ENCODE peak calls at places on chromosomes 4 and X, in ten cellular contexts. One of them, this sample, is unnamed.
A peak's percentile ranks its signal among the peaks of the same experiment; 100 is the strongest.

GRCh38 chrX:8579602-8580001 is 115.0 kb downstream of the VCX3B start:
- DNase-seq in stimulated activated CD8-positive, alpha-beta memory T cell treated with anti-CD3 and anti-CD28 coated beads, Interleukin-4, amount 100 ng/mL, for 48 hours: no peak
- DNase-seq in endothelial cell: no peak
- DNase-seq in T-helper 17 cell: no peak
- DNase-seq in stimulated activated CD4-positive, alpha-beta T cell treated with anti-CD3 and anti-CD28 coated beads, Interleukin-2, amount 100 ng/mL, for 48 hours: no peak
- DNase-seq in anterior cingulate cortex: no peak
- DNase-seq in GM10248: no peak
- DNase-seq in transverse colon: peak; percentile 12
- DNase-seq in iris pigment epithelial cell: no peak
- DNase-seq in effector CD4-positive, alpha-beta T cell: no peak
- DNase-seq in this sample: no peak

GRCh38 chrX:149860445-149860844 is 20.5 kb upstream of the MAGEA8 start:
- DNase-seq in stimulated activated CD8-positive, alpha-beta memory T cell treated with anti-CD3 and anti-CD28 coated beads, Interleukin-4, amount 100 ng/mL, for 48 hours: no peak
- DNase-seq in endothelial cell: no peak
- DNase-seq in T-helper 17 cell: no peak
- DNase-seq in stimulated activated CD4-positive, alpha-beta T cell treated with anti-CD3 and anti-CD28 coated beads, Interleukin-2, amount 100 ng/mL, for 48 hours: no peak
- DNase-seq in anterior cingulate cortex: no peak
- DNase-seq in GM10248: no peak
- DNase-seq in transverse colon: no peak
- DNase-seq in iris pigment epithelial cell: no peak
- DNase-seq in effector CD4-positive, alpha-beta T cell: no peak
- DNase-seq in this sample: no peak

GRCh38 chrX:69388526-69388925 is 115.6 kb upstream of the NALF2 start:
- DNase-seq in stimulated activated CD8-positive, alpha-beta memory T cell treated with anti-CD3 and anti-CD28 coated beads, Interleukin-4, amount 100 ng/mL, for 48 hours: no peak
- DNase-seq in endothelial cell: no peak
- DNase-seq in T-helper 17 cell: no peak
- DNase-seq in stimulated activated CD4-positive, alpha-beta T cell treated with anti-CD3 and anti-CD28 coated beads, Interleukin-2, amount 100 ng/mL, for 48 hours: no peak
- DNase-seq in anterior cingulate cortex: no peak
- DNase-seq in GM10248: no peak
- DNase-seq in transverse colon: no peak
- DNase-seq in iris pigment epithelial cell: no peak
- DNase-seq in effector CD4-positive, alpha-beta T cell: no peak
- DNase-seq in this sample: no peak

GRCh38 chr4:3157366-3157765 is 82.9 kb downstream of the HTT start:
- DNase-seq in stimulated activated CD8-positive, alpha-beta memory T cell treated with anti-CD3 and anti-CD28 coated beads, Interleukin-4, amount 100 ng/mL, for 48 hours: no peak
- DNase-seq in endothelial cell: no peak
- DNase-seq in T-helper 17 cell: no peak
- DNase-seq in stimulated activated CD4-positive, alpha-beta T cell treated with anti-CD3 and anti-CD28 coated beads, Interleukin-2, amount 100 ng/mL, for 48 hours: no peak
- DNase-seq in anterior cingulate cortex: no peak
- DNase-seq in GM10248: no peak
- DNase-seq in transverse colon: no peak
- DNase-seq in iris pigment epithelial cell: no peak
- DNase-seq in effector CD4-positive, alpha-beta T cell: no peak
- DNase-seq in this sample: no peak

GRCh38 chrX:74521961-74522833 is 92.2 kb downstream of the RLIM start:
- DNase-seq in stimulated activated CD8-positive, alpha-beta memory T cell treated with anti-CD3 and anti-CD28 coated beads, Interleukin-4, amount 100 ng/mL, for 48 hours: no peak
- DNase-seq in endothelial cell: no peak
- DNase-seq in T-helper 17 cell: no peak
- DNase-seq in stimulated activated CD4-positive, alpha-beta T cell treated with anti-CD3 and anti-CD28 coated beads, Interleukin-2, amount 100 ng/mL, for 48 hours: no peak
- DNase-seq in anterior cingulate cortex: no peak
- DNase-seq in GM10248: no peak
- DNase-seq in transverse colon: no peak
- DNase-seq in iris pigment epithelial cell: no peak
- DNase-seq in effector CD4-positive, alpha-beta T cell: no peak
- DNase-seq in this sample: no peak

GRCh38 chr4:10172278-10173038 is 55.9 kb upstream of the WDR1 start:
- DNase-seq in stimulated activated CD8-positive, alpha-beta memory T cell treated with anti-CD3 and anti-CD28 coated beads, Interleukin-4, amount 100 ng/mL, for 48 hours: no peak
- DNase-seq in endothelial cell: no peak
- DNase-seq in T-helper 17 cell: no peak
- DNase-seq in stimulated activated CD4-positive, alpha-beta T cell treated with anti-CD3 and anti-CD28 coated beads, Interleukin-2, amount 100 ng/mL, for 48 hours: no peak
- DNase-seq in anterior cingulate cortex: no peak
- DNase-seq in GM10248: no peak
- DNase-seq in transverse colon: no peak
- DNase-seq in iris pigment epithelial cell: no peak
- DNase-seq in effector CD4-positive, alpha-beta T cell: no peak
- DNase-seq in this sample: peak; percentile 35

GRCh38 chr4:1380368-1381151 is 25.7 kb downstream of the NKX1-1 start:
- DNase-seq in stimulated activated CD8-positive, alpha-beta memory T cell treated with anti-CD3 and anti-CD28 coated beads, Interleukin-4, amount 100 ng/mL, for 48 hours: no peak
- DNase-seq in endothelial cell: no peak
- DNase-seq in T-helper 17 cell: peak; percentile 10
- DNase-seq in stimulated activated CD4-positive, alpha-beta T cell treated with anti-CD3 and anti-CD28 coated beads, Interleukin-2, amount 100 ng/mL, for 48 hours: no peak
- DNase-seq in anterior cingulate cortex: no peak
- DNase-seq in GM10248: no peak
- DNase-seq in transverse colon: no peak
- DNase-seq in iris pigment epithelial cell: no peak
- DNase-seq in effector CD4-positive, alpha-beta T cell: no peak
- DNase-seq in this sample: no peak

GRCh38 chr4:94410678-94411206 is 41.0 kb upstream of the PDLIM5 start:
- DNase-seq in stimulated activated CD8-positive, alpha-beta memory T cell treated with anti-CD3 and anti-CD28 coated beads, Interleukin-4, amount 100 ng/mL, for 48 hours: no peak
- DNase-seq in endothelial cell: no peak
- DNase-seq in T-helper 17 cell: no peak
- DNase-seq in stimulated activated CD4-positive, alpha-beta T cell treated with anti-CD3 and anti-CD28 coated beads, Interleukin-2, amount 100 ng/mL, for 48 hours: no peak
- DNase-seq in anterior cingulate cortex: no peak
- DNase-seq in GM10248: no peak
- DNase-seq in transverse colon: peak; percentile 10
- DNase-seq in iris pigment epithelial cell: peak; percentile 75
- DNase-seq in effector CD4-positive, alpha-beta T cell: no peak
- DNase-seq in this sample: peak; percentile 96

GRCh38 chrX:34655496-34656258 is 1.4 kb downstream of the TMEM47 start:
- DNase-seq in stimulated activated CD8-positive, alpha-beta memory T cell treated with anti-CD3 and anti-CD28 coated beads, Interleukin-4, amount 100 ng/mL, for 48 hours: no peak
- DNase-seq in endothelial cell: no peak
- DNase-seq in T-helper 17 cell: no peak
- DNase-seq in stimulated activated CD4-positive, alpha-beta T cell treated with anti-CD3 and anti-CD28 coated beads, Interleukin-2, amount 100 ng/mL, for 48 hours: no peak
- DNase-seq in anterior cingulate cortex: no peak
- DNase-seq in GM10248: no peak
- DNase-seq in transverse colon: no peak
- DNase-seq in iris pigment epithelial cell: peak; percentile 36
- DNase-seq in effector CD4-positive, alpha-beta T cell: no peak
- DNase-seq in this sample: peak; percentile 27

GRCh38 chrX:36583674-36584073 is 424.5 kb upstream of the FAM47C start:
- DNase-seq in stimulated activated CD8-positive, alpha-beta memory T cell treated with anti-CD3 and anti-CD28 coated beads, Interleukin-4, amount 100 ng/mL, for 48 hours: no peak
- DNase-seq in endothelial cell: no peak
- DNase-seq in T-helper 17 cell: no peak
- DNase-seq in stimulated activated CD4-positive, alpha-beta T cell treated with anti-CD3 and anti-CD28 coated beads, Interleukin-2, amount 100 ng/mL, for 48 hours: no peak
- DNase-seq in anterior cingulate cortex: no peak
- DNase-seq in GM10248: no peak
- DNase-seq in transverse colon: no peak
- DNase-seq in iris pigment epithelial cell: no peak
- DNase-seq in effector CD4-positive, alpha-beta T cell: no peak
- DNase-seq in this sample: no peak

GRCh38 chr4:170872794-170873193 is 783.0 kb upstream of the AADAT start:
- DNase-seq in stimulated activated CD8-positive, alpha-beta memory T cell treated with anti-CD3 and anti-CD28 coated beads, Interleukin-4, amount 100 ng/mL, for 48 hours: no peak
- DNase-seq in endothelial cell: no peak
- DNase-seq in T-helper 17 cell: no peak
- DNase-seq in stimulated activated CD4-positive, alpha-beta T cell treated with anti-CD3 and anti-CD28 coated beads, Interleukin-2, amount 100 ng/mL, for 48 hours: no peak
- DNase-seq in anterior cingulate cortex: no peak
- DNase-seq in GM10248: no peak
- DNase-seq in transverse colon: no peak
- DNase-seq in iris pigment epithelial cell: no peak
- DNase-seq in effector CD4-positive, alpha-beta T cell: no peak
- DNase-seq in this sample: no peak

GRCh38 chrX:40366661-40367060 is 214.1 kb upstream of the ATP6AP2 start:
- DNase-seq in stimulated activated CD8-positive, alpha-beta memory T cell treated with anti-CD3 and anti-CD28 coated beads, Interleukin-4, amount 100 ng/mL, for 48 hours: no peak
- DNase-seq in endothelial cell: no peak
- DNase-seq in T-helper 17 cell: no peak
- DNase-seq in stimulated activated CD4-positive, alpha-beta T cell treated with anti-CD3 and anti-CD28 coated beads, Interleukin-2, amount 100 ng/mL, for 48 hours: no peak
- DNase-seq in anterior cingulate cortex: no peak
- DNase-seq in GM10248: no peak
- DNase-seq in transverse colon: no peak
- DNase-seq in iris pigment epithelial cell: no peak
- DNase-seq in effector CD4-positive, alpha-beta T cell: no peak
- DNase-seq in this sample: no peak

GRCh38 chrX:128622296-128622695 is 570.1 kb upstream of the ACTRT1 start:
- DNase-seq in stimulated activated CD8-positive, alpha-beta memory T cell treated with anti-CD3 and anti-CD28 coated beads, Interleukin-4, amount 100 ng/mL, for 48 hours: no peak
- DNase-seq in endothelial cell: no peak
- DNase-seq in T-helper 17 cell: no peak
- DNase-seq in stimulated activated CD4-positive, alpha-beta T cell treated with anti-CD3 and anti-CD28 coated beads, Interleukin-2, amount 100 ng/mL, for 48 hours: no peak
- DNase-seq in anterior cingulate cortex: no peak
- DNase-seq in GM10248: no peak
- DNase-seq in transverse colon: no peak
- DNase-seq in iris pigment epithelial cell: no peak
- DNase-seq in effector CD4-positive, alpha-beta T cell: no peak
- DNase-seq in this sample: no peak

GRCh38 chrX:43861750-43862149 is 20.5 kb downstream of the MAOB start:
- DNase-seq in stimulated activated CD8-positive, alpha-beta memory T cell treated with anti-CD3 and anti-CD28 coated beads, Interleukin-4, amount 100 ng/mL, for 48 hours: no peak
- DNase-seq in endothelial cell: no peak
- DNase-seq in T-helper 17 cell: no peak
- DNase-seq in stimulated activated CD4-positive, alpha-beta T cell treated with anti-CD3 and anti-CD28 coated beads, Interleukin-2, amount 100 ng/mL, for 48 hours: no peak
- DNase-seq in anterior cingulate cortex: no peak
- DNase-seq in GM10248: no peak
- DNase-seq in transverse colon: no peak
- DNase-seq in iris pigment epithelial cell: no peak
- DNase-seq in effector CD4-positive, alpha-beta T cell: no peak
- DNase-seq in this sample: no peak

GRCh38 chrX:47321386-47321785 is 49.0 kb upstream of the ZNF157 start:
- DNase-seq in stimulated activated CD8-positive, alpha-beta memory T cell treated with anti-CD3 and anti-CD28 coated beads, Interleukin-4, amount 100 ng/mL, for 48 hours: no peak
- DNase-seq in endothelial cell: peak; percentile 61
- DNase-seq in T-helper 17 cell: no peak
- DNase-seq in stimulated activated CD4-positive, alpha-beta T cell treated with anti-CD3 and anti-CD28 coated beads, Interleukin-2, amount 100 ng/mL, for 48 hours: no peak
- DNase-seq in anterior cingulate cortex: peak; percentile 45
- DNase-seq in GM10248: no peak
- DNase-seq in transverse colon: peak; percentile 13
- DNase-seq in iris pigment epithelial cell: peak; percentile 68
- DNase-seq in effector CD4-positive, alpha-beta T cell: no peak
- DNase-seq in this sample: peak; percentile 64

GRCh38 chrX:15269618-15270521 is at the start of gene ASB9:
- DNase-seq in stimulated activated CD8-positive, alpha-beta memory T cell treated with anti-CD3 and anti-CD28 coated beads, Interleukin-4, amount 100 ng/mL, for 48 hours: peak; percentile 23
- DNase-seq in endothelial cell: no peak
- DNase-seq in T-helper 17 cell: no peak
- DNase-seq in stimulated activated CD4-positive, alpha-beta T cell treated with anti-CD3 and anti-CD28 coated beads, Interleukin-2, amount 100 ng/mL, for 48 hours: no peak
- DNase-seq in anterior cingulate cortex: no peak
- DNase-seq in GM10248: no peak
- DNase-seq in transverse colon: peak; percentile 47
- DNase-seq in iris pigment epithelial cell: peak; percentile 77
- DNase-seq in effector CD4-positive, alpha-beta T cell: no peak
- DNase-seq in this sample: peak; percentile 66

GRCh38 chr4:70632028-70632427 is 3.5 kb downstream of the ENAM start:
- DNase-seq in stimulated activated CD8-positive, alpha-beta memory T cell treated with anti-CD3 and anti-CD28 coated beads, Interleukin-4, amount 100 ng/mL, for 48 hours: no peak
- DNase-seq in endothelial cell: no peak
- DNase-seq in T-helper 17 cell: no peak
- DNase-seq in stimulated activated CD4-positive, alpha-beta T cell treated with anti-CD3 and anti-CD28 coated beads, Interleukin-2, amount 100 ng/mL, for 48 hours: no peak
- DNase-seq in anterior cingulate cortex: no peak
- DNase-seq in GM10248: no peak
- DNase-seq in transverse colon: no peak
- DNase-seq in iris pigment epithelial cell: peak; percentile 64
- DNase-seq in effector CD4-positive, alpha-beta T cell: no peak
- DNase-seq in this sample: no peak

GRCh38 chr4:150961566-150961965 is 53.5 kb downstream of the LRBA start:
- DNase-seq in stimulated activated CD8-positive, alpha-beta memory T cell treated with anti-CD3 and anti-CD28 coated beads, Interleukin-4, amount 100 ng/mL, for 48 hours: no peak
- DNase-seq in endothelial cell: no peak
- DNase-seq in T-helper 17 cell: no peak
- DNase-seq in stimulated activated CD4-positive, alpha-beta T cell treated with anti-CD3 and anti-CD28 coated beads, Interleukin-2, amount 100 ng/mL, for 48 hours: no peak
- DNase-seq in anterior cingulate cortex: no peak
- DNase-seq in GM10248: no peak
- DNase-seq in transverse colon: no peak
- DNase-seq in iris pigment epithelial cell: no peak
- DNase-seq in effector CD4-positive, alpha-beta T cell: no peak
- DNase-seq in this sample: no peak

GRCh38 chrX:154780968-154781367 is 18.3 kb downstream of the DKC1 start:
- DNase-seq in stimulated activated CD8-positive, alpha-beta memory T cell treated with anti-CD3 and anti-CD28 coated beads, Interleukin-4, amount 100 ng/mL, for 48 hours: no peak
- DNase-seq in endothelial cell: no peak
- DNase-seq in T-helper 17 cell: no peak
- DNase-seq in stimulated activated CD4-positive, alpha-beta T cell treated with anti-CD3 and anti-CD28 coated beads, Interleukin-2, amount 100 ng/mL, for 48 hours: no peak
- DNase-seq in anterior cingulate cortex: no peak
- DNase-seq in GM10248: no peak
- DNase-seq in transverse colon: no peak
- DNase-seq in iris pigment epithelial cell: no peak
- DNase-seq in effector CD4-positive, alpha-beta T cell: no peak
- DNase-seq in this sample: no peak

GRCh38 chr4:152045397-152045780 is 284.6 kb upstream of the GATB start:
- DNase-seq in stimulated activated CD8-positive, alpha-beta memory T cell treated with anti-CD3 and anti-CD28 coated beads, Interleukin-4, amount 100 ng/mL, for 48 hours: no peak
- DNase-seq in endothelial cell: no peak
- DNase-seq in T-helper 17 cell: no peak
- DNase-seq in stimulated activated CD4-positive, alpha-beta T cell treated with anti-CD3 and anti-CD28 coated beads, Interleukin-2, amount 100 ng/mL, for 48 hours: no peak
- DNase-seq in anterior cingulate cortex: no peak
- DNase-seq in GM10248: peak; percentile 34
- DNase-seq in transverse colon: no peak
- DNase-seq in iris pigment epithelial cell: no peak
- DNase-seq in effector CD4-positive, alpha-beta T cell: no peak
- DNase-seq in this sample: no peak

GRCh38 chrX:19382500-19383145 is 38.9 kb downstream of the PDHA1 start:
- DNase-seq in stimulated activated CD8-positive, alpha-beta memory T cell treated with anti-CD3 and anti-CD28 coated beads, Interleukin-4, amount 100 ng/mL, for 48 hours: peak; percentile 75
- DNase-seq in endothelial cell: peak; percentile 78
- DNase-seq in T-helper 17 cell: no peak
- DNase-seq in stimulated activated CD4-positive, alpha-beta T cell treated with anti-CD3 and anti-CD28 coated beads, Interleukin-2, amount 100 ng/mL, for 48 hours: peak; percentile 50
- DNase-seq in anterior cingulate cortex: peak; percentile 1
- DNase-seq in GM10248: peak; percentile 60
- DNase-seq in transverse colon: peak; percentile 52
- DNase-seq in iris pigment epithelial cell: peak; percentile 35
- DNase-seq in effector CD4-positive, alpha-beta T cell: peak; percentile 31
- DNase-seq in this sample: peak; percentile 50

GRCh38 chrX:131399692-131400428 is 110.8 kb upstream of the IGSF1 start:
- DNase-seq in stimulated activated CD8-positive, alpha-beta memory T cell treated with anti-CD3 and anti-CD28 coated beads, Interleukin-4, amount 100 ng/mL, for 48 hours: no peak
- DNase-seq in endothelial cell: no peak
- DNase-seq in T-helper 17 cell: no peak
- DNase-seq in stimulated activated CD4-positive, alpha-beta T cell treated with anti-CD3 and anti-CD28 coated beads, Interleukin-2, amount 100 ng/mL, for 48 hours: no peak
- DNase-seq in anterior cingulate cortex: no peak
- DNase-seq in GM10248: no peak
- DNase-seq in transverse colon: no peak
- DNase-seq in iris pigment epithelial cell: no peak
- DNase-seq in effector CD4-positive, alpha-beta T cell: no peak
- DNase-seq in this sample: no peak

GRCh38 chr4:61333490-61333889 is 133.4 kb downstream of the ADGRL3 start:
- DNase-seq in stimulated activated CD8-positive, alpha-beta memory T cell treated with anti-CD3 and anti-CD28 coated beads, Interleukin-4, amount 100 ng/mL, for 48 hours: no peak
- DNase-seq in endothelial cell: no peak
- DNase-seq in T-helper 17 cell: no peak
- DNase-seq in stimulated activated CD4-positive, alpha-beta T cell treated with anti-CD3 and anti-CD28 coated beads, Interleukin-2, amount 100 ng/mL, for 48 hours: no peak
- DNase-seq in anterior cingulate cortex: no peak
- DNase-seq in GM10248: no peak
- DNase-seq in transverse colon: no peak
- DNase-seq in iris pigment epithelial cell: no peak
- DNase-seq in effector CD4-positive, alpha-beta T cell: no peak
- DNase-seq in this sample: no peak

GRCh38 chrX:7690842-7691241 is 152.1 kb upstream of the VCX start:
- DNase-seq in stimulated activated CD8-positive, alpha-beta memory T cell treated with anti-CD3 and anti-CD28 coated beads, Interleukin-4, amount 100 ng/mL, for 48 hours: no peak
- DNase-seq in endothelial cell: no peak
- DNase-seq in T-helper 17 cell: no peak
- DNase-seq in stimulated activated CD4-positive, alpha-beta T cell treated with anti-CD3 and anti-CD28 coated beads, Interleukin-2, amount 100 ng/mL, for 48 hours: no peak
- DNase-seq in anterior cingulate cortex: no peak
- DNase-seq in GM10248: no peak
- DNase-seq in transverse colon: no peak
- DNase-seq in iris pigment epithelial cell: no peak
- DNase-seq in effector CD4-positive, alpha-beta T cell: no peak
- DNase-seq in this sample: no peak

GRCh38 chr4:34170941-34171340 is 2073.4 kb downstream of the ARAP2 start:
- DNase-seq in stimulated activated CD8-positive, alpha-beta memory T cell treated with anti-CD3 and anti-CD28 coated beads, Interleukin-4, amount 100 ng/mL, for 48 hours: no peak
- DNase-seq in endothelial cell: no peak
- DNase-seq in T-helper 17 cell: no peak
- DNase-seq in stimulated activated CD4-positive, alpha-beta T cell treated with anti-CD3 and anti-CD28 coated beads, Interleukin-2, amount 100 ng/mL, for 48 hours: no peak
- DNase-seq in anterior cingulate cortex: no peak
- DNase-seq in GM10248: no peak
- DNase-seq in transverse colon: no peak
- DNase-seq in iris pigment epithelial cell: peak; percentile 59
- DNase-seq in effector CD4-positive, alpha-beta T cell: no peak
- DNase-seq in this sample: no peak

GRCh38 chr4:97910005-97910404 is 233.3 kb downstream of the STPG2 start:
- DNase-seq in stimulated activated CD8-positive, alpha-beta memory T cell treated with anti-CD3 and anti-CD28 coated beads, Interleukin-4, amount 100 ng/mL, for 48 hours: no peak
- DNase-seq in endothelial cell: no peak
- DNase-seq in T-helper 17 cell: no peak
- DNase-seq in stimulated activated CD4-positive, alpha-beta T cell treated with anti-CD3 and anti-CD28 coated beads, Interleukin-2, amount 100 ng/mL, for 48 hours: no peak
- DNase-seq in anterior cingulate cortex: no peak
- DNase-seq in GM10248: no peak
- DNase-seq in transverse colon: no peak
- DNase-seq in iris pigment epithelial cell: no peak
- DNase-seq in effector CD4-positive, alpha-beta T cell: no peak
- DNase-seq in this sample: peak; percentile 5

GRCh38 chr4:85498068-85498733 is 23.3 kb downstream of the ARHGAP24 start:
- DNase-seq in stimulated activated CD8-positive, alpha-beta memory T cell treated with anti-CD3 and anti-CD28 coated beads, Interleukin-4, amount 100 ng/mL, for 48 hours: no peak
- DNase-seq in endothelial cell: no peak
- DNase-seq in T-helper 17 cell: no peak
- DNase-seq in stimulated activated CD4-positive, alpha-beta T cell treated with anti-CD3 and anti-CD28 coated beads, Interleukin-2, amount 100 ng/mL, for 48 hours: no peak
- DNase-seq in anterior cingulate cortex: no peak
- DNase-seq in GM10248: peak; percentile 49
- DNase-seq in transverse colon: peak; percentile 40
- DNase-seq in iris pigment epithelial cell: peak; percentile 95
- DNase-seq in effector CD4-positive, alpha-beta T cell: no peak
- DNase-seq in this sample: no peak

GRCh38 chr4:105207386-105207785 is 60.7 kb downstream of the TET2 start:
- DNase-seq in stimulated activated CD8-positive, alpha-beta memory T cell treated with anti-CD3 and anti-CD28 coated beads, Interleukin-4, amount 100 ng/mL, for 48 hours: no peak
- DNase-seq in endothelial cell: no peak
- DNase-seq in T-helper 17 cell: no peak
- DNase-seq in stimulated activated CD4-positive, alpha-beta T cell treated with anti-CD3 and anti-CD28 coated beads, Interleukin-2, amount 100 ng/mL, for 48 hours: no peak
- DNase-seq in anterior cingulate cortex: no peak
- DNase-seq in GM10248: no peak
- DNase-seq in transverse colon: no peak
- DNase-seq in iris pigment epithelial cell: no peak
- DNase-seq in effector CD4-positive, alpha-beta T cell: no peak
- DNase-seq in this sample: no peak